ENCODE peak calls at places on chromosomes 7 and 10, in four cellular contexts. C is GM12878, H is K562, B is HepG2. Z is an unnamed sample.

GRCh38 chr7:76381814-76382213 is 23.0 kb upstream of the YWHAG start:
- DNase-seq in H (no peak), C (no peak), B (no peak), Z (no peak)

GRCh38 chr10:46541017-46541661 is 15.3 kb downstream of the GPRIN2 start:
- DNase-seq in C (no peak), B (no peak), H (peak), Z (peak)

GRCh38 chr10:126387041-126387908 is 1.0 kb downstream of the ADAM12 start:
- DNase-seq in B (no peak), H (peak), C (no peak), Z (peak)

GRCh38 chr7:157422279-157422678 is 85.5 kb downstream of the DNAJB6 start:
- DNase-seq in B (no peak), C (no peak), H (no peak), Z (no peak)

GRCh38 chr7:77727527-77727926 is 31.3 kb downstream of the RSBN1L start:
- DNase-seq in C (no peak), B (no peak), H (no peak), Z (no peak)

GRCh38 chr7:135169141-135169935 is 1.2 kb downstream of the CYREN start:
- DNase-seq in H (peak), C (no peak), B (peak), Z (peak)

GRCh38 chr10:90675621-90676020 is 182.2 kb downstream of the HTR7 start:
- DNase-seq in B (no peak), H (no peak), C (no peak), Z (no peak)

GRCh38 chr10:48238826-48239520 is 35.5 kb downstream of the FRMPD2 start:
- DNase-seq in H (no peak), B (no peak), C (no peak), Z (no peak)

GRCh38 chr7:119233015-119233414 is 1008.5 kb downstream of the ANKRD7 start:
- DNase-seq in H (no peak), B (no peak), C (no peak), Z (no peak)

GRCh38 chr7:157423886-157424565 is 87.2 kb downstream of the DNAJB6 start:
- DNase-seq in H (no peak), B (no peak), C (no peak), Z (no peak)

GRCh38 chr7:91457208-91457607 is 193.0 kb downstream of the FZD1 start:
- DNase-seq in C (no peak), H (no peak), B (no peak), Z (no peak)

GRCh38 chr10:97759157-97759980 is 12.4 kb downstream of the SFRP5 start:
- DNase-seq in H (peak), B (peak), C (no peak), Z (peak)

GRCh38 chr7:23662124-23662982 is 17.6 kb upstream of the FAM221A start:
- DNase-seq in B (no peak), H (no peak), C (no peak), Z (no peak)

GRCh38 chr7:93620864-93621263 is 46.3 kb upstream of the CALCR start:
- DNase-seq in B (no peak), C (no peak), H (no peak), Z (no peak)

GRCh38 chr7:42244828-42245227 is 7.8 kb upstream of the GLI3 start:
- DNase-seq in C (no peak), H (no peak), B (no peak), Z (no peak)

GRCh38 chr7:516606-517456 is 2.8 kb downstream of the PDGFA start:
- DNase-seq in H (peak), C (no peak), B (peak), Z (peak)

GRCh38 chr10:62037166-62037831 is 135.8 kb downstream of the ARID5B start:
- DNase-seq in H (no peak), B (peak), C (no peak), Z (no peak)

GRCh38 chr7:16645593-16646426 is at the start of the genes ANKMY2 and BZW2:
- DNase-seq in C (peak), H (peak), B (peak), Z (peak)

GRCh38 chr10:31590023-31590800 is 271.2 kb downstream of the ZEB1 start:
- DNase-seq in H (no peak), B (no peak), C (no peak), Z (no peak)

GRCh38 chr10:44878704-44879530 is 32.2 kb upstream of the TMEM72 start:
- DNase-seq in H (peak), C (no peak), B (peak), Z (peak)

GRCh38 chr7:7496326-7496725 is 39.3 kb downstream of the COL28A1 start:
- DNase-seq in C (no peak), B (no peak), H (no peak), Z (no peak)
- TF ChIP-seq CBX5 in C (no peak), B (no peak), H (no peak), Z (no peak)

GRCh38 chr10:42609872-42610271 is 28.5 kb downstream of the ZNF33B start:
- DNase-seq in B (no peak), C (no peak), H (no peak), Z (no peak)

GRCh38 chr10:42618424-42618823 is 19.9 kb downstream of the ZNF33B start:
- DNase-seq in C (no peak), H (no peak), B (no peak), Z (no peak)

GRCh38 chr10:42615419-42615818 is 23.0 kb downstream of the ZNF33B start:
- DNase-seq in C (no peak), H (no peak), B (no peak), Z (no peak)
- TF ChIP-seq CBX5 in C (no peak), H (no peak), B (no peak), Z (no peak)

GRCh38 chr10:102633282-102633681 is 11.0 kb upstream of the TRIM8 start:
- DNase-seq in H (no peak), B (no peak), C (no peak), Z (no peak)

GRCh38 chr10:102634696-102635095 is 9.6 kb upstream of the TRIM8 start:
- DNase-seq in B (no peak), C (no peak), H (no peak), Z (no peak)

GRCh38 chr10:102632394-102633062 is 11.8 kb upstream of the TRIM8 start:
- DNase-seq in B (no peak), H (no peak), C (no peak), Z (no peak)

GRCh38 chr10:102633848-102634247 is 10.4 kb upstream of the TRIM8 start:
- DNase-seq in H (no peak), C (no peak), B (no peak), Z (no peak)

GRCh38 chr10:102635377-102635776 is 8.9 kb upstream of the TRIM8 start:
- DNase-seq in H (no peak), B (no peak), C (no peak), Z (no peak)
- TF ChIP-seq CBX5 in H (no peak), B (no peak), C (no peak), Z (no peak)

GRCh38 chr10:120420421-120420820 is 36.6 kb upstream of the PLPP4 start:
- DNase-seq in B (no peak), H (no peak), C (no peak), Z (no peak)

GRCh38 chr10:120414946-120415345 is 42.1 kb upstream of the PLPP4 start:
- DNase-seq in B (no peak), C (no peak), H (no peak), Z (no peak)

GRCh38 chr10:120421250-120421649 is 35.8 kb upstream of the PLPP4 start:
- DNase-seq in B (no peak), H (no peak), C (no peak), Z (no peak)

DNA sequence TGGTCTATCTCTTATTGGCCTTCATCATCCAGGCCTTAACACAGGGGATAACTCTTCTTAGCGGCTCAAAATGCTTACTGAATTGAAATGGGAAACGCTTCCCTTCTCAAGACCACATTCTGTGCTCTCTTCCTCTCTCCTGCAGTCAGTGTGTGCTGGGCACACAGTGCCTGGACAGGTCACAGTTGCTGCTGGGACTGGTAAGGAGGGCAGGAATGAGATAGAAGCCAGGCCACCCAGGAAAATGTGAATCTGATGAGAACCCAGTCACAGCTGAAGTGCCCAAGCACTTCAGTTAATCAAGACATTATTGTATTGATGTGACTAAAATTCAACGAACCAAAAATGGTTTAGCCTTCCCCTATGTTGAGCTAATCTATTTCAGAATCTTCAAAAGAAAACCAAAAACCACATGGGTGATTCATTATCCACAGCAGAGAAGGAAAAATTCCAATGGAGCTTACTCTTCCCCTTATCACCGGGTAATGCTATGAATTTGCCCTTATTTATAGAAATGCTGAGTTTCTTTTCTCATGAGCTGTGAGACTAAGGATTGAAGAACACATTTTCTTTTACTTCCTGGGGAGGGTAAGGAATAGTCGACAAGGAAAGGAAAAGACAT is 41.2 kb upstream of the PLPP4 start:
- DNase-seq in C (no peak), B (no peak), H (no peak), Z (no peak)
- TF ChIP-seq CBX5 in C (no peak), B (no peak), H (no peak), Z (no peak)